ENCODE peak calls at places on chromosomes 11 and 22, in six cellular contexts. L is IMR-90, Y is HepG2, P is gastrocnemius medialis, F is body of pancreas, N is HCT116. U is an unnamed sample.
A peak's percentile ranks its signal among the peaks of the same experiment; 100 is the strongest.

GRCh38 chr11:14980854-14981253 is 8.7 kb upstream of the CALCA start:
- ATAC-seq in L (peak; percentile 51), Y (no peak), P (peak; percentile 85), F (no peak), N (no peak), U (no peak)

GRCh38 chr11:75524576-75525432 is 937 bp downstream of the GDPD5 start:
- ATAC-seq in L (no peak), Y (peak; percentile 15), P (peak; percentile 3), F (no peak), N (peak; percentile 2), U (no peak)

GRCh38 chr11:77784572-77784971 is 36.0 kb downstream of the RSF1 start:
- ATAC-seq in L (no peak), Y (peak; percentile 84), P (no peak), F (no peak), N (no peak), U (no peak)

GRCh38 chr11:80595011-80595410 is 1154.2 kb upstream of the TENM4 start:
- ATAC-seq in L (peak; percentile 81), Y (peak; percentile 62), P (no peak), F (peak; percentile 75), N (no peak), U (no peak)

GRCh38 chr22:20783844-20784723 is 10.2 kb downstream of the SERPIND1 start:
- ATAC-seq in L (peak; percentile 86), Y (peak; percentile 49), P (peak; percentile 74), F (no peak), N (peak; percentile 95), U (no peak)

GRCh38 chr11:130725417-130726233 is 190.7 kb downstream of the SNX19 start:
- ATAC-seq in L (peak; percentile 67), Y (no peak), P (no peak), F (no peak), N (no peak), U (peak; percentile 12)

GRCh38 chr11:29527391-29527936 is 489.4 kb downstream of the KCNA4 start:
- ATAC-seq in L (peak; percentile 60), Y (peak; percentile 73), P (no peak), F (peak; percentile 86), N (peak; percentile 50), U (no peak)

GRCh38 chr11:73147771-73148681 is 5.9 kb upstream of the FCHSD2 start:
- ATAC-seq in L (no peak), Y (no peak), P (peak; percentile 78), F (peak; percentile 70), N (no peak), U (peak; percentile 43)

GRCh38 chr11:2375964-2376551 is 1.1 kb upstream of the CD81 start:
- ATAC-seq in L (no peak), Y (no peak), P (no peak), F (peak; percentile 64), N (no peak), U (no peak)

GRCh38 chr22:19398206-19398605 is 33.3 kb downstream of the HIRA start:
- ATAC-seq in L (no peak), Y (no peak), P (no peak), F (no peak), N (no peak), U (no peak)

GRCh38 chr11:47408598-47409439 is 429 bp downstream of the SLC39A13 start:
- ATAC-seq in L (peak; percentile 13), Y (peak; percentile 2), P (peak; percentile 15), F (no peak), N (peak; percentile 15), U (peak; percentile 9)

GRCh38 chr11:40401132-40401853 is 1058.2 kb downstream of the LRRC4C start:
- ATAC-seq in L (no peak), Y (no peak), P (no peak), F (no peak), N (no peak), U (no peak)

GRCh38 chr11:75603791-75604736 is 42.0 kb downstream of the SERPINH1 start:
- ATAC-seq in L (peak; percentile 71), Y (no peak), P (no peak), F (peak; percentile 30), N (no peak), U (no peak)

GRCh38 chr11:92141159-92141558 is 83.5 kb upstream of the FAT3 start:
- ATAC-seq in L (no peak), Y (peak; percentile 79), P (no peak), F (no peak), N (no peak), U (no peak)

GRCh38 chr22:46942816-46943783 is 180.7 kb downstream of the TBC1D22A start:
- ATAC-seq in L (no peak), Y (no peak), P (peak; percentile 70), F (no peak), N (no peak), U (peak; percentile 85)

GRCh38 chr11:82994615-82995014 is 77.1 kb downstream of the RAB30 start:
- ATAC-seq in L (peak; percentile 56), Y (no peak), P (no peak), F (no peak), N (no peak), U (no peak)

GRCh38 chr11:85752201-85752889 is 58.6 kb downstream of the SYTL2 start:
- ATAC-seq in L (no peak), Y (no peak), P (no peak), F (peak; percentile 75), N (no peak), U (no peak)

GRCh38 chr22:27765706-27766291 is 35.8 kb downstream of the MN1 start:
- ATAC-seq in L (no peak), Y (no peak), P (no peak), F (no peak), N (no peak), U (no peak)

GRCh38 chr22:40631925-40632324 is 4.6 kb downstream of the MRTFA start:
- ATAC-seq in L (no peak), Y (no peak), P (no peak), F (no peak), N (no peak), U (no peak)

GRCh38 chr11:20342347-20343279 is 20.9 kb upstream of the HTATIP2 start:
- ATAC-seq in L (no peak), Y (peak; percentile 94), P (no peak), F (no peak), N (no peak), U (no peak)

GRCh38 chr22:44658371-44658953 is 43.5 kb upstream of the PRR5 start:
- ATAC-seq in L (peak; percentile 75), Y (peak; percentile 41), P (peak; percentile 90), F (peak; percentile 38), N (no peak), U (peak; percentile 90)

GRCh38 chr22:35547993-35548761 is 7.5 kb downstream of the RASD2 start:
- ATAC-seq in L (peak; percentile 51), Y (no peak), P (no peak), F (no peak), N (peak; percentile 59), U (no peak)

GRCh38 chr11:32831241-32831640 is 1.5 kb downstream of the PRRG4 start:
- ATAC-seq in L (no peak), Y (no peak), P (no peak), F (no peak), N (no peak), U (no peak)

GRCh38 chr11:96033569-96033968 is 109.7 kb upstream of the MTMR2 start:
- ATAC-seq in L (no peak), Y (no peak), P (no peak), F (no peak), N (no peak), U (peak; percentile 22)

DNA sequence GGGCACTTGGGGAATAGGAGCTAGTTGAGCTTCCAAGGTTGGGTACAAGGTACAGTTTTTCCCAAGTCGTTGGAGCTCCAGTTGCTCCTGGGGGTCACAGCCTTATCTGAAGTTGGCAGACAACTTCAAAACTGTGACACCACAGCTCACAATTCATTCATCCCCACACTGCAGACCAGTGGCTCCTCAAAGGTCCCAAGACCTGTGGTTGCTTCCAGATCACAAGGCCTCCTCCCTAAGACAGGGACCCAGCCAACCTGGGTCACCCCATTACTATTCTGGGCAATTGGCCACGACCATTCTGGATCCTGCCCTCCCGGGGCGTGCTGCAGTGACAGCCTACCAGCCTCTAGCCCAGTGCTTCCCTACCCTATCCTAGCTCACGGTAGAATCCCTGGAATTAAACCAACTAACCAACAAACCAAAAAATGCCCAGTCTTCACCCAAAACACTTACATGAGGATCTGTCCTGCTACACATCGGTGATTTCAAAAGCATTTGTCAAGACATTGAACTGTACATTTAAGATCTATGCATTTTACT is 862 bp upstream of the PDXP start:
- ATAC-seq in L (no peak), Y (peak; percentile 61), P (no peak), F (no peak), N (peak; percentile 14), U (no peak)
- TF ChIP-seq POLR2A in L (no peak), Y (peak; percentile 26), P (peak; percentile 4), F (no peak), N (peak; percentile 79), U (no peak)

GRCh38 chr22:24580276-24580675 is 12.6 kb downstream of the LRRC75B start:
- ATAC-seq in L (peak; percentile 79), Y (no peak), P (no peak), F (no peak), N (no peak), U (peak; percentile 40)
- H3K4me1 ChIP-seq in L (peaks cover 25% of the 10 kb centered on the region), Y (peaks cover 95% of the 10 kb centered on the region), P (no peaks in the 10 kb centered on the region), F (peaks cover 42% of the 10 kb centered on the region), N (no peaks in the 10 kb centered on the region), U (peaks cover 14% of the 10 kb centered on the region)

GRCh38 chr11:103920933-103921332 is 115.5 kb upstream of the DDI1 start:
- ATAC-seq in L (no peak), Y (no peak), P (no peak), F (no peak), N (no peak), U (no peak)

GRCh38 chr11:103926990-103927389 is 109.5 kb upstream of the DDI1 start:
- ATAC-seq in L (no peak), Y (no peak), P (no peak), F (no peak), N (no peak), U (no peak)

GRCh38 chr11:103927535-103927934 is 108.9 kb upstream of the DDI1 start:
- ATAC-seq in L (peak; percentile 64), Y (no peak), P (no peak), F (no peak), N (peak; percentile 42), U (no peak)

GRCh38 chr11:103923473-103923931 is 112.9 kb upstream of the DDI1 start:
- ATAC-seq in L (no peak), Y (no peak), P (no peak), F (peak; percentile 65), N (peak; percentile 77), U (no peak)

DNA sequence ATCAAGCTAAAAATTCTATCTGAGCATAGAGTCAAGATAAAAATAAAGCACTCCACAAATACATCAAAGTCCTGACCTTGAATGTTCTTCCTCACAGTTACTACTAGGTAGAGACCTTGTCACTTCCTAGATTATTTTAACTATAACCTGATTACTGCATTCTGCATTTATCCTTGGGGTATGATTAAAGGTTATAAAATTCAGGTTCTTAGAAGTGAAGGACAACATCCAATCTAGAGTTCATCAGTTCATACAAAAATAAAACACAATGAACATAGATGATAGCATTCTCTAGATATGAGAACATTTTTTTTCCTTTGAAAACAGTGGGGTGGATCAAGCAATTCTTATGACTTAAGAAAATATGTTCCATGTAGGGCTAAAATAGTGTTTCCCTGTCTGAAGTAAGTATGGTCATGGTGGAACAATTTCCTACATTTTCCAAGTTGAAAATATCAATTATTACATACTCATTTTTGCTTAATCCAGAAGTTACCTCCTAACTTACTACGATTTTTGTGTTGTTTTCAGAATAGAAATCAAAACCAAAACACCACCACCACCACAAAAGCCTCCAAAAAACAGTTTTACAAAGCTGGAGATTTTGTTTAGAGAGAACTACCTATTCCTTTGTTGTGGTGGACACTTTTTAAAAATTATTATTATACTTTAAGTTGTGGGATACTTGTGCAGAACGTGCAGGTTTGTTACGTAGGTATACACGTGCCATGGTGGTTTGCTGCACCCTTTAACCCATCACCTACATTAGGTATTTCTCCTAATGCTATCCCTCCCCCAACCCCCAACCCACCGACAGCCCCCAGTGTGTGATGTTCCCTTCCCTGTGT is 112.0 kb upstream of the DDI1 start:
- ATAC-seq in L (no peak), Y (no peak), P (no peak), F (no peak), N (no peak), U (no peak)
- H3K27ac ChIP-seq in L (no peak overlapping the region), Y (no peak overlapping the region), P (no peak overlapping the region), F (no peak overlapping the region), N (no peak overlapping the region), U (no peak overlapping the region)

GRCh38 chr11:118010738-118011461 is 24.7 kb downstream of the IL10RA start:
- ATAC-seq in L (no peak), Y (no peak), P (peak; percentile 40), F (no peak), N (no peak), U (peak; percentile 72)
- TF ChIP-seq POLR2A in L (no peak), Y (no peak), P (no peak), F (no peak), N (no peak), U (no peak)

U was measured in gastroesophageal sphincter.